ENCODE peak calls at places on chromosomes 7 and 10, in seven cellular contexts. C, J, F, W, T, P and G are unnamed samples.

GRCh38 chr7:157661611-157661975 is 324.8 kb downstream of the DNAJB6 start:
- DNase-seq in P (no peak), W (no peak), C (no peak), J (no peak), T (no peak), F (no peak), G (no peak)

GRCh38 chr10:1270490-1270889 is 214.3 kb downstream of the WDR37 start:
- DNase-seq in T (no peak), F (no peak), W (no peak), C (no peak), P (no peak), J (no peak), G (no peak)

GRCh38 chr7:30206466-30206865 is 71.7 kb downstream of the MTURN start:
- DNase-seq in F (peak), J (peak), W (no peak), P (no peak), C (no peak), T (no peak), G (no peak)

GRCh38 chr7:45435846-45436245 is 138.3 kb upstream of the ADCY1 start:
- DNase-seq in W (no peak), F (peak), J (peak), T (no peak), C (no peak), P (no peak), G (no peak)

GRCh38 chr10:80900661-80901060 is 363.0 kb downstream of the SH2D4B start:
- DNase-seq in W (no peak), J (no peak), T (peak), F (no peak), P (no peak), C (no peak), G (no peak)

GRCh38 chr7:78673272-78673671 is 780.2 kb downstream of the MAGI2 start:
- DNase-seq in J (no peak), T (no peak), P (no peak), C (no peak), F (no peak), W (no peak), G (no peak)

GRCh38 chr10:116836902-116837513 is 12.3 kb upstream of the ENO4 start:
- DNase-seq in J (no peak), P (no peak), F (peak), T (no peak), W (no peak), C (no peak), G (no peak)

GRCh38 chr7:445563-446288 is 73.9 kb downstream of the PDGFA start:
- DNase-seq in T (no peak), W (no peak), C (no peak), J (no peak), F (no peak), P (no peak), G (no peak)

GRCh38 chr7:73909051-73909941 is 48.3 kb downstream of the TMEM270 start:
- DNase-seq in T (no peak), W (no peak), J (no peak), P (no peak), C (peak), F (no peak), G (no peak)

GRCh38 chr7:100516135-100516812 is 22.7 kb upstream of the AGFG2 start:
- DNase-seq in T (peak), C (peak), J (peak), F (peak), W (no peak), P (no peak), G (peak)

GRCh38 chr10:123129553-123130271 is 6.1 kb upstream of the HMX3 start:
- DNase-seq in P (no peak), W (no peak), T (no peak), F (no peak), C (no peak), J (no peak), G (no peak)

GRCh38 chr7:106065560-106066500 is 46.3 kb downstream of the SYPL1 start:
- DNase-seq in F (peak), J (no peak), P (no peak), W (no peak), C (no peak), T (peak), G (no peak)

GRCh38 chr7:99623091-99623693 is 6.4 kb downstream of the ZSCAN25 start:
- DNase-seq in P (peak), F (no peak), J (peak), T (no peak), C (no peak), W (no peak), G (no peak)

GRCh38 chr7:111113263-111114017 is 22.5 kb downstream of the LRRN3 start:
- DNase-seq in J (peak), F (peak), W (no peak), T (peak), C (no peak), P (no peak), G (no peak)

GRCh38 chr7:118580743-118581382 is 356.4 kb downstream of the ANKRD7 start:
- DNase-seq in J (no peak), F (no peak), P (no peak), C (no peak), W (no peak), T (no peak), G (no peak)

GRCh38 chr10:132404911-132405462 is 8.0 kb downstream of the PWWP2B start:
- DNase-seq in T (no peak), J (no peak), P (no peak), C (no peak), W (no peak), F (no peak), G (no peak)

GRCh38 chr10:9833871-9834454 is 1183.7 kb upstream of the CELF2 start:
- DNase-seq in T (no peak), F (peak), C (no peak), P (no peak), J (no peak), W (no peak), G (no peak)

GRCh38 chr10:1410032-1410431 is 327.3 kb downstream of the ADARB2 start:
- DNase-seq in J (no peak), P (no peak), F (no peak), C (no peak), W (no peak), T (no peak), G (no peak)

GRCh38 chr7:7181519-7182155 is 707 bp upstream of the C1GALT1 start:
- DNase-seq in F (peak), P (no peak), T (peak), W (no peak), C (peak), J (peak), G (peak)

GRCh38 chr7:20350518-20350951 is 19.8 kb downstream of the ITGB8 start:
- DNase-seq in P (no peak), F (no peak), T (no peak), J (peak), C (no peak), W (no peak), G (no peak)

GRCh38 chr7:91351374-91351773 is 87.1 kb downstream of the FZD1 start:
- DNase-seq in P (no peak), F (peak), C (no peak), T (peak), J (peak), W (no peak), G (no peak)

GRCh38 chr7:74023037-74023436 is 4.9 kb upstream of the ELN start:
- DNase-seq in F (peak), T (peak), C (no peak), W (no peak), P (no peak), J (peak), G (no peak)

GRCh38 chr10:79390551-79391229 is 43.4 kb downstream of the PPIF start:
- DNase-seq in W (peak), T (no peak), F (peak), C (no peak), J (no peak), P (peak), G (peak)

GRCh38 chr7:16846611-16847165 is 35.1 kb downstream of the AGR3 start:
- DNase-seq in T (no peak), P (no peak), W (no peak), C (no peak), F (no peak), J (no peak), G (no peak)

GRCh38 chr10:11576092-11576809 is 35.2 kb downstream of the USP6NL start:
- DNase-seq in P (no peak), J (no peak), W (no peak), F (no peak), T (no peak), C (no peak), G (no peak)

GRCh38 chr10:88835095-88835909 is 16.3 kb downstream of the ANKRD22 start:
- DNase-seq in C (peak), T (peak), W (peak), J (peak), F (peak), P (peak), G (peak)

GRCh38 chr7:39700932-39701331 is 77.6 kb downstream of the RALA start:
- DNase-seq in T (no peak), F (no peak), C (no peak), J (no peak), W (no peak), P (no peak), G (no peak)

GRCh38 chr7:69534461-69535041 is 63.7 kb upstream of the AUTS2 start:
- DNase-seq in F (no peak), C (no peak), J (no peak), W (no peak), P (no peak), T (no peak), G (no peak)

GRCh38 chr7:84923348-84923747 is 263.5 kb downstream of the SEMA3D start:
- DNase-seq in J (no peak), T (no peak), P (no peak), C (no peak), F (no peak), W (no peak), G (no peak)

GRCh38 chr7:42138691-42139090 is 98.3 kb downstream of the GLI3 start:
- DNase-seq in W (no peak), F (peak), J (no peak), C (no peak), T (no peak), P (no peak), G (no peak)
- TF ChIP-seq CTCF in W (no peak), F (peak), J (no peak), C (no peak), T (no peak), P (peak), G (no peak)

GRCh38 chr10:18649364-18649959 is 1.9 kb downstream of the NSUN6 start:
- DNase-seq in P (no peak), C (peak), J (no peak), T (no peak), F (no peak), W (no peak), G (no peak)

GRCh38 chr10:18653112-18653511 is 1.7 kb upstream of the NSUN6 start:
- DNase-seq in F (no peak), T (no peak), J (no peak), P (no peak), W (no peak), C (no peak), G (no peak)

GRCh38 chr10:18647945-18648344 is 3.4 kb downstream of the NSUN6 start:
- DNase-seq in T (no peak), W (no peak), F (no peak), P (no peak), J (no peak), C (no peak), G (no peak)

GRCh38 chr10:18650618-18651017 is 769 bp downstream of the NSUN6 start:
- DNase-seq in C (peak), F (no peak), T (no peak), W (no peak), J (no peak), P (no peak), G (no peak)

GRCh38 chr10:18651324-18652007 is at the start of gene NSUN6:
- DNase-seq in C (peak), W (peak), P (peak), J (peak), F (peak), T (peak), G (peak)
- TF ChIP-seq CTCF in C (no peak), W (no peak), P (no peak), J (no peak), F (peak), T (no peak), G (no peak)

DNA sequence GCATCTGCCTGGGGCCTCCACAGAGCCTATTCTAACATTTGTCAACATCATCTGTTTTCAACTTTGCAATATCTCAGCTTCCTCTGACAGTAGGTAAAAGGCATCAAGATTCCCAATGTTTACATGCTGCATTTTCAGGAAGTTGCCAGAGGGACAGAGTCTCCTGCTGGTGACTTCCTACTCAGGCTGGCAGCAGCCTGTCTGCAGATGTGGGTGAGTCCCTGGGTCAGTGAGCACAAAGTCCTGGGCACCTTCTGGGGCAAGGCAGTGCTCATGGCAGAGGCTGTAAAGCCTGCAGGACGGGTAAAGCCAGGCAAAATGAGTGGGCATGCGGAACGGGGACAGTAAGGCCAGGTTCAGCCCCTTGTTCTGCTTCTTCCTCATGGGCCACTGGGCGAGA is 69.4 kb downstream of the EBF3 start:
- DNase-seq in F (no peak), W (no peak), T (no peak), J (no peak), P (no peak), C (no peak), G (no peak)
- TF ChIP-seq CTCF in F (no peak), W (no peak), T (no peak), J (no peak), P (no peak), C (no peak), G (no peak)

GRCh38 chr10:119815671-119816070 is 57.0 kb downstream of the MCMBP start:
- DNase-seq in W (no peak), C (no peak), F (no peak), T (no peak), J (no peak), P (no peak), G (no peak)

GRCh38 chr10:119821172-119821571 is 51.5 kb downstream of the MCMBP start:
- DNase-seq in C (no peak), J (no peak), W (no peak), F (no peak), T (no peak), P (no peak), G (no peak)

GRCh38 chr10:119818889-119819270 is 53.8 kb downstream of the MCMBP start:
- DNase-seq in P (no peak), C (no peak), W (no peak), T (no peak), J (no peak), F (no peak), G (no peak)

GRCh38 chr10:119812684-119813083 is 60.0 kb downstream of the MCMBP start:
- DNase-seq in F (no peak), W (no peak), C (no peak), P (no peak), J (no peak), T (no peak), G (no peak)

DNA sequence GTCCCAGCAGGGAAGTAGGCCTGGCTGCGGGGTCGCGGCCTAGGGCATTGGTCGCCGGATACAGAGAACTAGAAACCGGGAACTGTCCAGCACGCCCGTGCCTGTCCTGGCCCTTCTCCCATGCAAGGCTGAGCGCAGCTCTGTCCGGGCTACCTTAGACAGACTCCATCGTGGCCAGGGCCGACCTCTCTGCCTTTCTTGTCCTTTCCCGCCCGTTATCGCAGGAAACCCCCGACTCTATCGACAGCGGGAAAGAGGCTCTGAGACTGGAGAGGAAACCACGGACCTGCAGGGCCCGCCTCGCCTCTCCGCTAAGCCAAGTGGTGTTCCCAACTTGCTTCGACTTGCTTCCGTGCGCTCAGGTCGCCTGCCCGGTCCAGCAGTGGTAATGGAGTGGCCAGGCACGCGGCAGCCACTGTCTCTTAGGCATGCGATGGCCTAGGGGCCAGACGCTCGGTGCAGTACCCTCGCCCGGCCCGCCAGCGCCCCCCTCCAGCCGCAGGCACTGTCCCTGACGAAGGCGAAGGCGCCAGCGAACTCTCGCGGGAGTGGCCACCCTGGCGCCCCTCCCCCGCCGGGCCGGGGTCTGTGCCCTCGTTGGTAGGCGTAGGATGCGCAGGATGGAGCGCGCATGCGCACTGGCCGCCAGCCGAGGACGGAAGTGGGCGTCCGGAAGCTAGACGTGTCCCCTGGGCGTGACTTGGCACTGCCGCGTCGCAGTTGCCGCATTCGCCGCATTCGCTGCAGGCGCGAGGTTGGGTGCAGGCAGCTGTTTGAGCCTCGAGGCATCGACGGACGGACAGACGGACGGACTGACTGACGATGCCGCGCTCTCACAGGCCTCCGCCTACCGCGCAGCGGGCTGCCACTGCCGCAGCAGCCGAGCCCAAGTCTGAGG is 54.4 kb downstream of the MCMBP start:
- DNase-seq in F (peak), T (no peak), W (peak), J (peak), P (peak), C (no peak), G (peak)
- TF ChIP-seq CTCF in F (peak), T (no peak), W (peak), J (no peak), P (peak), C (no peak), G (no peak)

DNA sequence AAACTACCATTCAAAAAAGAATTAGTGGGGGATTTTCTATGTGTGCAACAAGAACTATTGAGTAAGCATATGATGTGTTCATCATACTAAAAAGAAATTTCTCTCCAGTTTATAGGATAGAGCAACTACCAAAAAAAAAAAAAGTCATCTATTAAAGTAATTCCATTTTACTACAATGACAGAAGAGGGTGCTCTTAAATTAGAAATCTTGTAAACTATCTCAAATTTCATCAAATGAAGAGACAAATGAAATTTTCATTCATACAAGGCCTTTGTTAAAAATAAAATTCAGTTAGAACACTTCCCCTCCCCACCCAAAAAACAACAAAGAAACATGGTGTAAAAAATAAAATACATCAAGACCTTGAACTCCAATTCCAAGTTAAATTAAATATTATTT is 195.4 kb upstream of the PLXDC2 start:
- DNase-seq in W (no peak), J (no peak), F (peak), C (no peak), P (no peak), T (no peak), G (no peak)
- TF ChIP-seq CTCF in W (no peak), J (no peak), F (peak), C (no peak), P (no peak), T (no peak), G (no peak)

GRCh38 chr7:35036361-35037171 is 719 bp downstream of the DPY19L1 start:
- DNase-seq in W (peak), F (peak), P (peak), C (peak), T (peak), J (peak), G (peak)
- TF ChIP-seq CTCF in W (no peak), F (no peak), P (no peak), C (no peak), T (no peak), J (no peak), G (no peak)

DNA sequence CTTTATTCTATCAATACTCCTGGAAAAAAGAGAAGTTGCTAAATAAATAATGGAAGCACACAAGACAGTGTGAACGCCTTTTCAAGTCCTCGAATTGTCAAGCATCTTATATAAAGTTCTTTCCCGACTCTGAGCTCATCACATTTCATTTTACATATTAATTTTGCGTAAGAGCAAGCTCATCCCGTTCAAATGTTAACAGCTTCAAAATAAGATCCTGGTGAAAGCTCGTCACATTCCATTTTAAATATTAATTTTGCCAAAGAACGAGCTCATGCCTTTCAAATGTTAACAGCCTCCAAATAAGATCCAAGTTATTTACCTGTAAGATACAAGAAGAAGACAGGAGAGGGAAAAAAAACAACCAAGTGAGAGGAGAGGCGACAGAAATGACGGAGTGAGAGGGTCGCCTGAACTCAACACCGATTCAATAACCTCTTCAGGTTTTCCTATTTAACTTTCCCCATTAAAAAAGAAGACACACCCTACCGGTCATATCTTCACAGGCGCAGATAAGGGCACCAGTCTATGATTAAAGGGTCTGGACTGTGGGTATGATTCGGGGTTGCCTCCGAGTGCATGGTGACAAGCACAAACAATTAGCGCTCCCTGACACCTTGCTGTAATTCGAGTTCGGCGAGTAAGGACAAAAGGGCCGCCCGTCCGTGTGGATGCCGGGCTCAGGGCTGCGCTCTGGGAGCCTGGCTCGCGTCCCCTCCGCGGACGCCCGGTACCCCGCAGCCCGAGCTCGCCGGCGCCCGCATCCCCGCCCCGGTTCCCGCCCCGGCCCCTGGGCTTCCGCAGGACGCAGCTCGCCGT is 111.7 kb upstream of the RHEB start:
- DNase-seq in W (peak), C (peak), P (no peak), J (no peak), T (no peak), F (peak), G (no peak)
- TF ChIP-seq CTCF in W (no peak), C (peak), P (peak), J (no peak), T (no peak), F (peak), G (no peak)

DNA sequence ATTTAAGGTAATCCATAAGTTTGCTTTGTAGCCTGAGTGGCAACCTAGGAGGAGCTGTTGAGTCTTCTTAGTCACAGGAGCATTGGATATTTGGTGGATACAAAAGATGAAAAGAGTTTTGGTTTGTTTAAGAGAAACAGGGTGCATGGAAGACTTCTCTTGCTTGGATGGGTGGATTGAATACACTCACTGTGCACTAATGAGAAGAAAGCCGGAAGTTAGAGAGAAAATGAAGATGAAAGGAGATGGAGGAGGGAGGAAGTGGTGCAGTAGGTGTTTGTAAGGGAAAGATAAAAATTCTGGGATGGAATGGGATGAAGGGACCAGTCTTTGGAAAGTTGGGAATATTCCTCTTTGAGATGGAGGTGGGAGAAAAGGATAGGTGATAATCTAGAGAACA is 7.7 kb downstream of the MDFIC start:
- DNase-seq in P (no peak), W (no peak), C (no peak), T (no peak), J (no peak), F (no peak), G (no peak)
- TF ChIP-seq CTCF in P (no peak), W (no peak), C (no peak), T (no peak), J (no peak), F (peak), G (no peak)